ENCODE peak calls at places on chromosomes 5 and 9, in five cellular contexts. One of them, this sample, is unnamed.
A peak's percentile ranks its signal among the peaks of the same experiment; 100 is the strongest.

GRCh38 chr9:128972956-128973355 is 25.5 kb downstream of the NUP188 start:
- DNase-seq in BE2C: no peak
- DNase-seq in cardiac muscle cell: no peak
- DNase-seq in cardiac fibroblast: peak; percentile 76
- DNase-seq in OCI-LY7: no peak
- DNase-seq in this sample: peak; percentile 24

GRCh38 chr9:114409842-114410241 is 22.1 kb upstream of the AKNA start:
- DNase-seq in OCI-LY7: no peak
- DNase-seq in cardiac fibroblast: no peak
- DNase-seq in cardiac muscle cell: no peak
- DNase-seq in BE2C: no peak
- DNase-seq in this sample: no peak

GRCh38 chr9:134474058-134474370 is 147.8 kb downstream of the RXRA start:
- DNase-seq in cardiac muscle cell: no peak
- DNase-seq in OCI-LY7: no peak
- DNase-seq in BE2C: no peak
- DNase-seq in cardiac fibroblast: peak; percentile 67
- DNase-seq in this sample: no peak

GRCh38 chr5:94632024-94632423 is 13.6 kb downstream of the SLF1 start:
- DNase-seq in BE2C: no peak
- DNase-seq in OCI-LY7: peak; percentile 45
- DNase-seq in cardiac muscle cell: no peak
- DNase-seq in cardiac fibroblast: no peak
- DNase-seq in this sample: no peak

GRCh38 chr5:176620333-176620981 is 9.9 kb downstream of the SNCB start:
- DNase-seq in OCI-LY7: no peak
- DNase-seq in cardiac fibroblast: peak; percentile 21
- DNase-seq in cardiac muscle cell: no peak
- DNase-seq in BE2C: no peak
- DNase-seq in this sample: no peak

GRCh38 chr5:66958126-66958983 is 238.2 kb downstream of the CD180 start:
- DNase-seq in cardiac muscle cell: peak; percentile 34
- DNase-seq in OCI-LY7: no peak
- DNase-seq in BE2C: no peak
- DNase-seq in cardiac fibroblast: peak; percentile 81
- DNase-seq in this sample: peak; percentile 47

GRCh38 chr5:119330367-119331183 is 25.2 kb upstream of the TNFAIP8 start:
- DNase-seq in cardiac fibroblast: peak; percentile 34
- DNase-seq in OCI-LY7: no peak
- DNase-seq in cardiac muscle cell: no peak
- DNase-seq in BE2C: no peak
- DNase-seq in this sample: no peak

GRCh38 chr9:87678650-87679355 is 47.1 kb upstream of the CTSL start:
- DNase-seq in cardiac muscle cell: peak; percentile 77
- DNase-seq in OCI-LY7: peak; percentile 51
- DNase-seq in BE2C: peak; percentile 74
- DNase-seq in cardiac fibroblast: peak; percentile 84
- DNase-seq in this sample: no peak

GRCh38 chr5:131825404-131826013 is 28.7 kb upstream of the FNIP1 start:
- DNase-seq in cardiac fibroblast: no peak
- DNase-seq in OCI-LY7: no peak
- DNase-seq in BE2C: no peak
- DNase-seq in cardiac muscle cell: no peak
- DNase-seq in this sample: no peak

GRCh38 chr9:116049506-116049905 is 104.1 kb upstream of the PAPPA start:
- DNase-seq in OCI-LY7: no peak
- DNase-seq in BE2C: no peak
- DNase-seq in cardiac muscle cell: no peak
- DNase-seq in cardiac fibroblast: no peak
- DNase-seq in this sample: no peak

GRCh38 chr9:12774861-12775367 is at the start of gene LURAP1L:
- DNase-seq in BE2C: peak; percentile 43
- DNase-seq in cardiac fibroblast: peak; percentile 82
- DNase-seq in OCI-LY7: no peak
- DNase-seq in cardiac muscle cell: peak; percentile 65
- DNase-seq in this sample: peak; percentile 54

GRCh38 chr5:114473541-114473940 is 111.7 kb downstream of the KCNN2 start:
- DNase-seq in BE2C: no peak
- DNase-seq in OCI-LY7: no peak
- DNase-seq in cardiac muscle cell: no peak
- DNase-seq in cardiac fibroblast: no peak
- DNase-seq in this sample: no peak

GRCh38 chr5:74934949-74935751 is 69.0 kb upstream of the FAM169A start:
- DNase-seq in OCI-LY7: no peak
- DNase-seq in cardiac muscle cell: no peak
- DNase-seq in BE2C: no peak
- DNase-seq in cardiac fibroblast: peak; percentile 42
- DNase-seq in this sample: no peak

GRCh38 chr5:38925154-38925925 is 79.5 kb downstream of the OSMR start:
- DNase-seq in BE2C: no peak
- DNase-seq in cardiac fibroblast: peak; percentile 86
- DNase-seq in cardiac muscle cell: no peak
- DNase-seq in OCI-LY7: no peak
- DNase-seq in this sample: peak; percentile 43

GRCh38 chr9:15121591-15121990 is 185.4 kb downstream of the TTC39B start:
- DNase-seq in OCI-LY7: no peak
- DNase-seq in BE2C: no peak
- DNase-seq in cardiac fibroblast: no peak
- DNase-seq in cardiac muscle cell: no peak
- DNase-seq in this sample: no peak

GRCh38 chr9:113541019-113541900 is 77.7 kb downstream of the RGS3 start:
- DNase-seq in cardiac muscle cell: peak; percentile 91
- DNase-seq in cardiac fibroblast: peak; percentile 32
- DNase-seq in BE2C: peak; percentile 81
- DNase-seq in OCI-LY7: peak; percentile 52
- DNase-seq in this sample: no peak

GRCh38 chr9:9061599-9061998 is 1262.0 kb upstream of the DMAC1 start:
- DNase-seq in BE2C: no peak
- DNase-seq in cardiac fibroblast: no peak
- DNase-seq in OCI-LY7: no peak
- DNase-seq in cardiac muscle cell: no peak
- DNase-seq in this sample: no peak

GRCh38 chr9:127991017-127991756 is 10.4 kb upstream of the EEIG1 start:
- DNase-seq in OCI-LY7: no peak
- DNase-seq in cardiac muscle cell: no peak
- DNase-seq in cardiac fibroblast: no peak
- DNase-seq in BE2C: no peak
- DNase-seq in this sample: no peak

GRCh38 chr5:164679461-164679860 is 1174.0 kb downstream of the MAT2B start:
- DNase-seq in cardiac fibroblast: no peak
- DNase-seq in BE2C: no peak
- DNase-seq in cardiac muscle cell: no peak
- DNase-seq in OCI-LY7: no peak
- DNase-seq in this sample: no peak

GRCh38 chr5:103283869-103284268 is 25.3 kb downstream of the MACIR start:
- DNase-seq in cardiac fibroblast: no peak
- DNase-seq in OCI-LY7: no peak
- DNase-seq in cardiac muscle cell: no peak
- DNase-seq in BE2C: no peak
- DNase-seq in this sample: no peak

GRCh38 chr5:61162832-61163567 is 732 bp upstream of the SMIM15 start:
- DNase-seq in OCI-LY7: no peak
- DNase-seq in cardiac fibroblast: peak; percentile 41
- DNase-seq in cardiac muscle cell: peak; percentile 51
- DNase-seq in BE2C: peak; percentile 24
- DNase-seq in this sample: no peak

GRCh38 chr5:106862450-106863193 is 808.1 kb downstream of the EFNA5 start:
- DNase-seq in OCI-LY7: no peak
- DNase-seq in BE2C: no peak
- DNase-seq in cardiac muscle cell: peak; percentile 17
- DNase-seq in cardiac fibroblast: peak; percentile 26
- DNase-seq in this sample: peak; percentile 84

GRCh38 chr5:133398646-133399081 is 213.7 kb downstream of the FSTL4 start:
- DNase-seq in cardiac fibroblast: no peak
- DNase-seq in OCI-LY7: no peak
- DNase-seq in cardiac muscle cell: no peak
- DNase-seq in BE2C: no peak
- DNase-seq in this sample: no peak

GRCh38 chr9:133718533-133719315 is 19.4 kb downstream of the SARDH start:
- DNase-seq in cardiac muscle cell: no peak
- DNase-seq in cardiac fibroblast: no peak
- DNase-seq in OCI-LY7: no peak
- DNase-seq in BE2C: no peak
- DNase-seq in this sample: no peak

GRCh38 chr9:93467462-93467861 is 14.1 kb upstream of the FAM120AOS start:
- DNase-seq in OCI-LY7: no peak
- DNase-seq in cardiac muscle cell: no peak
- DNase-seq in BE2C: no peak
- DNase-seq in cardiac fibroblast: no peak
- DNase-seq in this sample: no peak

GRCh38 chr9:98168952-98169488 is 23.4 kb downstream of the CORO2A start:
- DNase-seq in OCI-LY7: peak; percentile 18
- DNase-seq in cardiac muscle cell: no peak
- DNase-seq in BE2C: peak; percentile 93
- DNase-seq in cardiac fibroblast: peak; percentile 48
- DNase-seq in this sample: no peak

GRCh38 chr9:123319541-123320339 is 36.3 kb upstream of the CRB2 start:
- DNase-seq in OCI-LY7: no peak
- DNase-seq in cardiac fibroblast: no peak
- DNase-seq in BE2C: no peak
- DNase-seq in cardiac muscle cell: no peak
- DNase-seq in this sample: no peak

GRCh38 chr5:3452622-3453021 is 143.0 kb upstream of the IRX1 start:
- DNase-seq in OCI-LY7: no peak
- DNase-seq in cardiac fibroblast: no peak
- DNase-seq in BE2C: no peak
- DNase-seq in cardiac muscle cell: no peak
- DNase-seq in this sample: no peak

GRCh38 chr9:121498487-121499176 is 1.0 kb downstream of the GGTA1 start:
- DNase-seq in cardiac fibroblast: peak; percentile 62
- DNase-seq in OCI-LY7: peak; percentile 13
- DNase-seq in cardiac muscle cell: no peak
- DNase-seq in BE2C: no peak
- DNase-seq in this sample: peak; percentile 8

GRCh38 chr9:109315889-109316640 is 4.8 kb downstream of the EPB41L4B start:
- DNase-seq in BE2C: no peak
- DNase-seq in OCI-LY7: no peak
- DNase-seq in cardiac muscle cell: no peak
- DNase-seq in cardiac fibroblast: peak; percentile 73
- DNase-seq in this sample: no peak

GRCh38 chr9:90698874-90699440 is 56.3 kb upstream of the DIRAS2 start:
- DNase-seq in BE2C: no peak
- DNase-seq in OCI-LY7: no peak
- DNase-seq in cardiac fibroblast: no peak
- DNase-seq in cardiac muscle cell: no peak
- DNase-seq in this sample: no peak

GRCh38 chr5:39224196-39224754 is 4.9 kb upstream of the FYB1 start:
- DNase-seq in cardiac muscle cell: no peak
- DNase-seq in OCI-LY7: no peak
- DNase-seq in BE2C: no peak
- DNase-seq in cardiac fibroblast: peak; percentile 59
- DNase-seq in this sample: peak; percentile 39

GRCh38 chr9:1049641-1050040 is 516 bp upstream of the DMRT2 start:
- DNase-seq in OCI-LY7: peak; percentile 50
- DNase-seq in cardiac fibroblast: no peak
- DNase-seq in BE2C: no peak
- DNase-seq in cardiac muscle cell: no peak
- DNase-seq in this sample: no peak

GRCh38 chr5:24110019-24110615 is 534.7 kb downstream of the CDH10 start:
- DNase-seq in BE2C: no peak
- DNase-seq in cardiac fibroblast: peak; percentile 15
- DNase-seq in cardiac muscle cell: peak; percentile 32
- DNase-seq in OCI-LY7: peak; percentile 1
- DNase-seq in this sample: peak; percentile 4

GRCh38 chr9:101400120-101400519 is 1.5 kb downstream of the ZNF189 start:
- DNase-seq in BE2C: no peak
- DNase-seq in OCI-LY7: no peak
- DNase-seq in cardiac muscle cell: no peak
- DNase-seq in cardiac fibroblast: peak; percentile 73
- DNase-seq in this sample: no peak

GRCh38 chr9:35406183-35406959 is 83.5 kb upstream of the RUSC2 start:
- DNase-seq in OCI-LY7: no peak
- DNase-seq in cardiac fibroblast: no peak
- DNase-seq in cardiac muscle cell: peak; percentile 76
- DNase-seq in BE2C: peak; percentile 44
- DNase-seq in this sample: no peak
- H3K4me3 ChIP-seq in OCI-LY7: no peak overlapping the region
- H3K4me3 ChIP-seq in cardiac fibroblast: no peak overlapping the region
- H3K4me3 ChIP-seq in cardiac muscle cell: peak overlapping the region; percentile 6
- H3K4me3 ChIP-seq in BE2C: no peak overlapping the region
- H3K4me3 ChIP-seq in this sample: no peak overlapping the region

GRCh38 chr5:87210076-87210475 is 57.6 kb upstream of the RASA1 start:
- DNase-seq in OCI-LY7: no peak
- DNase-seq in cardiac muscle cell: no peak
- DNase-seq in cardiac fibroblast: peak; percentile 33
- DNase-seq in BE2C: no peak
- DNase-seq in this sample: no peak

GRCh38 chr5:87211676-87212075 is 56.0 kb upstream of the RASA1 start:
- DNase-seq in BE2C: no peak
- DNase-seq in cardiac muscle cell: no peak
- DNase-seq in cardiac fibroblast: no peak
- DNase-seq in OCI-LY7: no peak
- DNase-seq in this sample: no peak

DNA sequence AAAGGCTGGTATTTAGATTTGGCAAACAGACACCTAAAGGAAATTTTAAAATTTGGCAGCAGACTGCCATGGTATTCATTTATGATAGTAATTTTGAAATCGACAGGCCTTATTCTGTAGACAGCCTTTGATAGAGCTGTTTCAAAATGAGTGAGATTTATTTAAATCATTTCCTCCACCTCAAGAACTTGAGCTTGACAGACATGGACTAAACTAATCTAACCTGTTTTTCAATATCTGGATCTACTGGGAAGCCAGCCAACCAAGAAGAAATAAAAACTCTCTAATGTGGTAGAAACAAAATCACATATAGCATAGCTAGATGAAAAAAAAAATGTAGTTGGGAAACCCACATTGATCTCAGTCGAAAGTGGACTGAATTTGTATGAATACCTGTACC is 56.9 kb upstream of the RASA1 start:
- DNase-seq in BE2C: no peak
- DNase-seq in cardiac muscle cell: no peak
- DNase-seq in OCI-LY7: no peak
- DNase-seq in cardiac fibroblast: no peak
- DNase-seq in this sample: no peak
- H3K4me3 ChIP-seq in BE2C: no peak overlapping the region
- H3K4me3 ChIP-seq in cardiac muscle cell: no peak overlapping the region
- H3K4me3 ChIP-seq in OCI-LY7: no peak overlapping the region
- H3K4me3 ChIP-seq in cardiac fibroblast: no peak overlapping the region
- H3K4me3 ChIP-seq in this sample: no peak overlapping the region

GRCh38 chr9:95780121-95780520 is 95.4 kb upstream of the ERCC6L2 start:
- DNase-seq in OCI-LY7: no peak
- DNase-seq in cardiac muscle cell: no peak
- DNase-seq in cardiac fibroblast: no peak
- DNase-seq in BE2C: no peak
- DNase-seq in this sample: no peak
- H3K4me3 ChIP-seq in OCI-LY7: no peak overlapping the region
- H3K4me3 ChIP-seq in cardiac muscle cell: no peak overlapping the region
- H3K4me3 ChIP-seq in cardiac fibroblast: no peak overlapping the region
- H3K4me3 ChIP-seq in BE2C: no peak overlapping the region
- H3K4me3 ChIP-seq in this sample: no peak overlapping the region

DNA sequence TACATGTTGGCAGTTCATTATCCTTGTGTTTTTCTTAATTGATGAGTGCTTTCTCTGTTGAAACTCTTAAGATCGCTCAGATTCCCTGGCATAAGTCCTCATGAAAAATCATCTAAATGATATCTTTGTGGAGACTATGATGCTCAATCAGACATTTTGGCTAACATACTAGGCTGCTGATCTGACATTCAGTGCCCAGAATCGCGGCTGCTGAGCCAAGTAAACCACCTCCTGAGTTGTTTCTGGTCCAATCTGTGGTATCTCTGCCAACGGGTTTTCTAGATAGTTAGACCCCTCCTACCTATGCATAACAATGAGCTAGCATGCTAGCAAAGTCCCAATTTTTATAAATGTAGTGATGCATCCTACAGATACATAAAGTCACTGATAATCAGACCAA is 990.3 kb upstream of the C9orf72 start:
- DNase-seq in cardiac muscle cell: no peak
- DNase-seq in cardiac fibroblast: no peak
- DNase-seq in BE2C: no peak
- DNase-seq in OCI-LY7: no peak
- DNase-seq in this sample: no peak
- H3K4me3 ChIP-seq in cardiac muscle cell: no peak overlapping the region
- H3K4me3 ChIP-seq in cardiac fibroblast: no peak overlapping the region
- H3K4me3 ChIP-seq in BE2C: no peak overlapping the region
- H3K4me3 ChIP-seq in OCI-LY7: no peak overlapping the region
- H3K4me3 ChIP-seq in this sample: no peak overlapping the region

This sample was measured in skeletal muscle cell.